ENCODE peak calls at places on chromosomes 3 and 15, in four cellular contexts. O is GM10248, C is nephron progenitor cell, N is ovary. X is an unnamed sample.

GRCh38 chr3:11159421-11159904 is 5.2 kb downstream of the HRH1 start:
- DNase-seq in O (no peak), C (no peak), N (peak; percentile 54), X (no peak)

GRCh38 chr3:4356642-4357041 is 53.5 kb downstream of the SETMAR start:
- DNase-seq in N (no peak), O (no peak), C (peak; percentile 19), X (no peak)

GRCh38 chr3:69226071-69226470 is 103.7 kb upstream of the LMOD3 start:
- DNase-seq in C (no peak), O (no peak), N (no peak), X (no peak)

GRCh38 chr3:177351757-177352158 is 154.5 kb upstream of the TBL1XR1 start:
- DNase-seq in N (no peak), C (no peak), O (peak; percentile 73), X (no peak)

GRCh38 chr3:44885618-44886017 is 11.2 kb downstream of the TGM4 start:
- DNase-seq in O (no peak), C (no peak), N (no peak), X (no peak)

GRCh38 chr15:39088186-39088585 is 492.7 kb upstream of the THBS1 start:
- DNase-seq in N (no peak), O (no peak), C (no peak), X (no peak)

GRCh38 chr15:74531144-74531811 is 9.7 kb upstream of the ARID3B start:
- DNase-seq in N (no peak), C (no peak), O (no peak), X (no peak)

GRCh38 chr15:33066584-33066983 is 127.9 kb downstream of the FMN1 start:
- DNase-seq in C (no peak), N (no peak), O (no peak), X (no peak)

GRCh38 chr3:10758304-10759037 is 57.6 kb upstream of the SLC6A11 start:
- DNase-seq in O (peak; percentile 72), C (peak; percentile 70), N (peak; percentile 45), X (peak; percentile 45)

GRCh38 chr15:64125978-64126377 is 25.6 kb upstream of the SNX22 start:
- DNase-seq in O (no peak), C (no peak), N (no peak), X (no peak)

GRCh38 chr3:147513785-147514184 is 104.6 kb downstream of the ZIC1 start:
- DNase-seq in N (no peak), O (no peak), C (no peak), X (no peak)

GRCh38 chr3:138899592-138899991 is 47.3 kb downstream of the FOXL2 start:
- DNase-seq in C (no peak), N (no peak), O (no peak), X (no peak)

GRCh38 chr3:48000212-48000611 is 16.0 kb downstream of the MAP4 start:
- DNase-seq in O (no peak), N (no peak), C (no peak), X (no peak)

GRCh38 chr3:47996440-47996839 is 19.8 kb downstream of the MAP4 start:
- DNase-seq in O (no peak), C (no peak), N (no peak), X (no peak)

GRCh38 chr3:48002787-48003186 is 13.4 kb downstream of the MAP4 start:
- DNase-seq in O (no peak), N (no peak), C (no peak), X (no peak)

GRCh38 chr3:48004694-48005093 is 11.5 kb downstream of the MAP4 start:
- DNase-seq in O (no peak), C (no peak), N (no peak), X (no peak)

DNA sequence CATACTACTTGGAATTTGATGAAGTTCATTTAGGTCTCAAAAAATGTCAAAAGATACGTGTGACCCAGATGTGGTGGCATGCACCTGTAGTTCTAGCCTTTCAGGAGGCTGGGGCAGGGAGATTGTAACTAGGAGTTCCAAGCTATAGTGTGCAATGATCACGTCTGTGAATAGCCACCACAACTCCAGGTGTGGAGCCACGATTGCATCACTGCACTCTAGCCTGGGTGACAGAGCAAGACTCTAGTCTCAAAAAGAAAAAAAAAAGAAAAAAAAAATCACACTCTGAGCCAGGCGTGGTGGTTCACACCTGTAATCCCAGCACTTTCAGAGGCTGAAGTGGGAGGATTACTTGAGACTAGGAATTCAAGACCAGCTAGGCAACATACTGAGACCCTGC is 14.2 kb downstream of the MAP4 start:
- DNase-seq in C (no peak), O (no peak), N (no peak), X (no peak)
- TF ChIP-seq CTCF in C (no peak), O (no peak), N (no peak), X (no peak)

GRCh38 chr3:52240059-52240885 is 1.3 kb upstream of the TWF2 start:
- DNase-seq in O (no peak), N (peak; percentile 47), C (no peak), X (no peak)
- TF ChIP-seq CTCF in O (no peak), N (no peak), C (no peak), X (no peak)

DNA sequence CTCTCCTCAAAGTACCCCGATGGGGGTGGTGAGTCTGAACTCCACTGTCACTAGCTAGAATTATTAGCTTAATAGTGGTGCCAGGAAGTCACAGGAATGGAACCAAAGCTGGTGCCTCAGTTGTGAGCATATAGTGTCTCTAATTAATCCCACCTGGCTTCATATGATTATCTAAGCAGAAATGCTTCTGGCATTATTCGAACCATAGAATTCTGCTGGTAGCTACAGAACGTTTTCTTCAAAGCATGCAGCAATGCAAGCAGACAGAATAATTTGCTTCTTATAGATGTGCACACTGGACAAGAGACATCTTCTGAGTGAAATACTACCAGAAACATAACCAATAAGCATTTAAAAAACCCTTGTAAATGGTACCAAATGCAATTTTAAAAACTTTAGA is 160.9 kb downstream of the IMPG2 start:
- DNase-seq in N (no peak), C (no peak), O (no peak), X (no peak)
- TF ChIP-seq CTCF in N (no peak), C (no peak), O (no peak), X (no peak)

GRCh38 chr15:43488790-43489585 is 4.0 kb downstream of the TP53BP1 start:
- DNase-seq in N (no peak), C (no peak), O (no peak), X (no peak)

GRCh38 chr15:43487271-43487895 is 5.6 kb downstream of the TP53BP1 start:
- DNase-seq in O (no peak), C (no peak), N (no peak), X (no peak)

GRCh38 chr15:43484455-43484854 is 8.5 kb downstream of the TP53BP1 start:
- DNase-seq in O (no peak), N (no peak), C (no peak), X (no peak)

DNA sequence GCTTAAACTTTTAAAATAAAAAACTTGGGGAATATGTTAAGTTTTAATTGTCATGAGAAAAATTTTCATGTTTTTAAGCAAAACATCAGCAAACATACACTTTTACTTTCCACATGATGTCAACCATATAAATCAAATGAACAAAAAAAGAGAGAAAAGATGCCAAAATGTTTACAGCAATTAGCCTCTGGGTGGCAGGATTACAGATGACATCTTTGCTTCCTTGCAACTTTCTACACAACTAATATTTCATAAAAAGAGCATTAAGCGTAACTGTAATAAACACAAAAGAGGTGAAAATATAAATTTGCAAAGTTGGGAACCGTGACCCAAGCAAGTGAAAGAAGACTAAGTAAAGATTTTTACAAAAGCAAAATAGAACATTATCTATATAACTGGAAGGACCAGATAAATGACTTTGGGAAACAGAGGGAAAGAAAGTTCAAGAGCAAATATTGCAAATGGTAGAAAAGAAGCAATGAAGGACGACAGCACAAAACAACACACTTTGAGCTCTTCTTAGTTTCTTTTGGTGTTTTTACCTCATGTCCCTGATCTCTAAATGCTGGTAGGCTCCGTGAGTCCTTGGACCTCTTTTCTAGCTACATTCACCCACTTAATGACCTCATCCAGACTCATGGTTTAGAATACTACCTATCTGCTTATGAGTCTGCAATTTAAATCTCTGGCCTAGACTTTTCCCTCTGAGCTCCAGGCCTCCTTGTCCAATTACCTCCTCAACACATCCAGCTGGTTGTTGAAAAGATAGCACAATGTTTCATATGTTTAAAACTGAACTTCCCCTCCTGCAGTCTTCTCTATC is 9.4 kb downstream of the TP53BP1 start:
- DNase-seq in N (no peak), O (no peak), C (no peak), X (no peak)
- TF ChIP-seq CTCF in N (no peak), O (no peak), C (no peak), X (peak; percentile 47)

X was measured in heart left ventricle.